ENCODE peak calls at places on chromosomes 5 and 9, in four cellular contexts. D is HCT116, V is H1, Q is HepG2. L is an unnamed sample.

GRCh38 chr5:54725391-54726280 is 208.1 kb downstream of the SNX18 start:
- DNase-seq in D (no peak), Q (no peak), V (no peak), L (no peak)

GRCh38 chr9:72978724-72979123 is 25.9 kb upstream of the ALDH1A1 start:
- DNase-seq in D (no peak), Q (no peak), V (no peak), L (no peak)

GRCh38 chr9:110340306-110340705 is 2.6 kb upstream of the TXNDC8 start:
- DNase-seq in Q (peak; percentile 14), D (peak; percentile 24), V (no peak), L (no peak)

GRCh38 chr5:32299059-32299677 is 13.6 kb downstream of the MTMR12 start:
- DNase-seq in Q (no peak), V (no peak), D (no peak), L (no peak)

GRCh38 chr5:59174248-59174844 is 591.5 kb downstream of the RAB3C start:
- DNase-seq in V (no peak), Q (peak; percentile 63), D (peak; percentile 47), L (peak; percentile 35)

GRCh38 chr5:157295247-157295646 is 29.3 kb downstream of the CYFIP2 start:
- DNase-seq in V (no peak), Q (no peak), D (no peak), L (no peak)

GRCh38 chr9:108885643-108886348 is 23.7 kb downstream of the ACTL7A start:
- DNase-seq in D (peak; percentile 2), V (no peak), Q (peak; percentile 100), L (peak; percentile 23)

GRCh38 chr9:73816905-73817304 is 665.2 kb downstream of the ANXA1 start:
- DNase-seq in V (no peak), D (no peak), Q (no peak), L (no peak)

GRCh38 chr5:39624268-39624886 is 199.6 kb upstream of the DAB2 start:
- DNase-seq in Q (peak; percentile 47), V (no peak), D (peak; percentile 58), L (no peak)

GRCh38 chr5:132274050-132274869 is 16.8 kb downstream of the PDLIM4 start:
- DNase-seq in D (no peak), V (no peak), Q (no peak), L (no peak)

GRCh38 chr5:95959964-95960801 is 1.5 kb downstream of the ELL2 start:
- DNase-seq in D (no peak), Q (no peak), V (no peak), L (no peak)

GRCh38 chr5:96808868-96809558 is 1.3 kb upstream of the ERAP1 start:
- DNase-seq in Q (no peak), D (no peak), V (no peak), L (no peak)

GRCh38 chr5:99169309-99169708 is 240.5 kb upstream of the CHD1 start:
- DNase-seq in Q (no peak), V (no peak), D (peak; percentile 8), L (peak; percentile 1)

GRCh38 chr5:50325237-50325832 is 115.8 kb downstream of the EMB start:
- DNase-seq in Q (no peak), D (peak; percentile 32), V (no peak), L (no peak)

GRCh38 chr5:749101-749670 is 35.3 kb downstream of the ZDHHC11B start:
- DNase-seq in D (no peak), V (no peak), Q (no peak), L (no peak)

GRCh38 chr5:174736351-174736721 is 12.0 kb downstream of the MSX2 start:
- DNase-seq in D (no peak), V (no peak), Q (no peak), L (no peak)

GRCh38 chr5:68631884-68632283 is 416.3 kb downstream of the PIK3R1 start:
- DNase-seq in D (no peak), V (no peak), Q (no peak), L (no peak)
- TF ChIP-seq ZNF274 in D (no peak), V (no peak), Q (no peak), L (no peak)

GRCh38 chr5:159345336-159345735 is 15.0 kb upstream of the IL12B start:
- DNase-seq in D (no peak), V (no peak), Q (no peak), L (no peak)
- TF ChIP-seq ZNF274 in D (no peak), V (no peak), Q (no peak), L (no peak)

DNA sequence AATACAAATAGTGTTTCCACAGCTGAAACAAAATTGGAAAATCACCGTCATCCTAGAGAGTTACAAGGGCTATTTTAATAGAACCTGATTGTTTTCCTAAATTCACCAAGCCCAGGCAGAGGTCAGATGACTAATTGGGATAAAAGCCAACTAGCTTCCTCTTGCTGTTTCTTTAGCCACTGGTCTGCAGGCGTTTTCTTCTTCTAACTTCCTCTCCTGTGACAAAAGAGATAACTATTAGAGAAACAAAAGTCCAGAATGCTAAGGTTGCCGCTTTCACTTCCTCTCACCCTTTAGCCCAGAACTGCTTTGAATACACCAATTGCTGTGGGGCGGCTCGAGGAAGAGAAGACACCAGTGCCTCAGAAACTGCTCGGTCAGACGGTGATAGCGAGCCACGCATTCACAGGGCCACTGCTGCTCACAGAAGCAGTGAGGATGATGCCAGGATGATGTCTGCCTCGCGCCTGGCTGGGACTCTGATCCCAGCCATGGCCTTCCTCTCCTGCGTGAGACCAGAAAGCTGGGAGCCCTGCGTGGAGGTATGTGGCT is at the start of gene TLR4:
- DNase-seq in Q (no peak), D (no peak), V (no peak), L (no peak)
- TF ChIP-seq ZNF274 in Q (no peak), D (no peak), V (no peak), L (no peak)

GRCh38 chr5:130687085-130687733 is 477.8 kb downstream of the HINT1 start:
- DNase-seq in Q (no peak), V (no peak), D (no peak), L (no peak)

GRCh38 chr5:130692766-130693165 is 472.3 kb downstream of the HINT1 start:
- DNase-seq in Q (no peak), V (no peak), D (no peak), L (no peak)
- TF ChIP-seq ZNF274 in Q (no peak), V (no peak), D (no peak), L (no peak)

GRCh38 chr5:1931590-1932138 is 48.9 kb upstream of the IRX4 start:
- DNase-seq in D (no peak), V (no peak), Q (no peak), L (no peak)

GRCh38 chr5:1929108-1929991 is 46.6 kb upstream of the IRX4 start:
- DNase-seq in D (no peak), V (no peak), Q (no peak), L (no peak)

GRCh38 chr5:1930880-1931589 is 48.3 kb upstream of the IRX4 start:
- DNase-seq in Q (no peak), D (no peak), V (no peak), L (no peak)

GRCh38 chr5:1933364-1934055 is 50.8 kb upstream of the IRX4 start:
- DNase-seq in V (no peak), Q (no peak), D (peak; percentile 79), L (no peak)

GRCh38 chr5:1930501-1930879 is 47.8 kb upstream of the IRX4 start:
- DNase-seq in Q (no peak), V (no peak), D (no peak), L (no peak)
- TF ChIP-seq ZNF274 in Q (no peak), V (no peak), D (no peak), L (no peak)

GRCh38 chr5:141412853-141413539 is at the start of gene PCDHGA10:
- DNase-seq in D (peak; percentile 71), Q (peak; percentile 15), V (no peak), L (no peak)
- TF ChIP-seq ZNF274 in D (no peak), Q (no peak), V (no peak), L (no peak)

L was measured in NT2/D1.